ENCODE peak calls at places on chromosomes 16 and 17, in seven cellular contexts. G, B, L, Q, K, I and O are unnamed samples.

GRCh38 chr16:89973654-89974335 is 25.2 kb downstream of the DEF8 start:
- DNase-seq in B (peak), K (no peak), G (no peak), I (no peak), L (no peak), Q (no peak), O (no peak)

GRCh38 chr17:40321502-40322416 is 12.8 kb downstream of the RARA start:
- DNase-seq in K (no peak), Q (no peak), B (peak), L (no peak), G (no peak), I (no peak), O (peak)

GRCh38 chr17:48100591-48101011 is 677 bp downstream of the CBX1 start:
- DNase-seq in G (no peak), I (peak), B (peak), L (no peak), K (peak), Q (no peak), O (peak)

GRCh38 chr16:8396463-8396862 is 193.8 kb downstream of the TMEM114 start:
- DNase-seq in I (no peak), G (no peak), L (no peak), B (no peak), Q (no peak), K (no peak), O (no peak)

GRCh38 chr16:22232277-22233049 is 26.4 kb downstream of the EEF2K start:
- DNase-seq in Q (no peak), L (no peak), G (no peak), I (peak), B (peak), K (peak), O (no peak)

GRCh38 chr17:76032073-76032779 is 5.1 kb upstream of the EVPL start:
- DNase-seq in I (no peak), K (peak), G (no peak), B (no peak), L (no peak), Q (no peak), O (no peak)

GRCh38 chr16:25052161-25052511 is 37.0 kb upstream of the ARHGAP17 start:
- DNase-seq in L (no peak), B (no peak), G (no peak), I (no peak), Q (no peak), K (no peak), O (no peak)

GRCh38 chr17:2198917-2199316 is 104.7 kb downstream of the SMG6 start:
- DNase-seq in G (no peak), K (no peak), Q (no peak), I (peak), L (no peak), B (no peak), O (no peak)